ENCODE peak calls at places on chromosomes 7 and 10, in six cellular contexts. T is G401, U is NCI-H1092 treated with DMSO at 0.1 percent for 48 hours, K is psoas muscle, H is neural crest cell, Y is mesenchymal stem cell. N is an unnamed sample.

GRCh38 chr7:54201501-54201900 is 340.7 kb upstream of the VSTM2A start:
- DNase-seq in T (no peak), U (no peak), K (no peak), H (no peak), Y (no peak), N (no peak)

GRCh38 chr7:116843373-116843772 is 19.0 kb upstream of the CAPZA2 start:
- DNase-seq in T (no peak), U (no peak), K (no peak), H (no peak), Y (no peak), N (no peak)

GRCh38 chr10:100520811-100521210 is 1.1 kb upstream of the SEC31B start:
- DNase-seq in T (no peak), U (no peak), K (no peak), H (no peak), Y (peak), N (no peak)

GRCh38 chr10:46255696-46256355 is 31.0 kb upstream of the ANTXRL start:
- DNase-seq in T (peak), U (peak), K (peak), H (peak), Y (peak), N (peak)

GRCh38 chr10:36393800-36394199 is 731.6 kb upstream of the ANKRD30A start:
- DNase-seq in T (no peak), U (no peak), K (no peak), H (no peak), Y (peak), N (no peak)

GRCh38 chr7:27200761-27201230 is 905 bp upstream of the HOXA13 start:
- DNase-seq in T (no peak), U (no peak), K (no peak), H (no peak), Y (peak), N (no peak)

GRCh38 chr7:29457565-29457971 is 106.1 kb upstream of the PRR15 start:
- DNase-seq in T (no peak), U (no peak), K (no peak), H (no peak), Y (peak), N (no peak)

GRCh38 chr7:140391634-140392033 is 6.7 kb downstream of the SLC37A3 start:
- DNase-seq in T (no peak), U (no peak), K (no peak), H (no peak), Y (no peak), N (no peak)

GRCh38 chr7:24981544-24981951 is 1.6 kb upstream of the OSBPL3 start:
- DNase-seq in T (no peak), U (peak), K (peak), H (peak), Y (peak), N (peak)

GRCh38 chr10:11023009-11023408 is 5.3 kb downstream of the CELF2 start:
- DNase-seq in T (no peak), U (no peak), K (no peak), H (no peak), Y (no peak), N (no peak)

GRCh38 chr10:99777918-99778716 is 4.3 kb upstream of the ABCC2 start:
- DNase-seq in T (no peak), U (no peak), K (no peak), H (no peak), Y (peak), N (no peak)

GRCh38 chr10:23448802-23449570 is 10.1 kb downstream of the OTUD1 start:
- DNase-seq in T (no peak), U (no peak), K (no peak), H (no peak), Y (peak), N (peak)

GRCh38 chr7:139916717-139917395 is 87.8 kb downstream of the TBXAS1 start:
- DNase-seq in T (no peak), U (no peak), K (no peak), H (no peak), Y (no peak), N (no peak)

GRCh38 chr10:86569335-86569734 is 47.7 kb upstream of the WAPL start:
- DNase-seq in T (no peak), U (no peak), K (no peak), H (no peak), Y (no peak), N (no peak)

GRCh38 chr10:100677290-100677945 is 68.0 kb upstream of the PAX2 start:
- DNase-seq in T (no peak), U (no peak), K (no peak), H (no peak), Y (no peak), N (no peak)

GRCh38 chr10:55629792-55630490 is 731.1 kb downstream of the ZWINT start:
- DNase-seq in T (no peak), U (no peak), K (no peak), H (peak), Y (peak), N (no peak)

GRCh38 chr10:79079074-79079397 is 10.3 kb downstream of the ZMIZ1 start:
- DNase-seq in T (no peak), U (no peak), K (no peak), H (no peak), Y (peak), N (no peak)

GRCh38 chr10:53463539-53463938 is 691.0 kb upstream of the MBL2 start:
- DNase-seq in T (no peak), U (no peak), K (no peak), H (no peak), Y (no peak), N (no peak)

GRCh38 chr7:55132890-55133551 is 114.2 kb downstream of the EGFR start:
- DNase-seq in T (no peak), U (no peak), K (no peak), H (no peak), Y (peak), N (no peak)

GRCh38 chr7:55533050-55533728 is 39.1 kb downstream of the VOPP1 start:
- DNase-seq in T (no peak), U (no peak), K (no peak), H (no peak), Y (peak), N (peak)

GRCh38 chr7:83782628-83783027 is 133.7 kb upstream of the SEMA3E start:
- DNase-seq in T (no peak), U (no peak), K (no peak), H (no peak), Y (peak), N (no peak)

GRCh38 chr7:130971297-130971696 is 237.3 kb upstream of the KLF14 start:
- DNase-seq in T (no peak), U (no peak), K (no peak), H (no peak), Y (no peak), N (no peak)

GRCh38 chr10:36494386-36494785 is 631.0 kb upstream of the ANKRD30A start:
- DNase-seq in T (no peak), U (no peak), K (no peak), H (no peak), Y (peak), N (no peak)

GRCh38 chr10:130079614-130080460 is 30.8 kb downstream of the C10orf143 start:
- DNase-seq in T (no peak), U (no peak), K (no peak), H (no peak), Y (no peak), N (no peak)

GRCh38 chr10:13924020-13924725 is 337.4 kb downstream of the PRPF18 start:
- DNase-seq in T (no peak), U (no peak), K (no peak), H (no peak), Y (peak), N (no peak)

GRCh38 chr7:101161692-101162461 is 3.5 kb downstream of the VGF start:
- DNase-seq in T (no peak), U (no peak), K (no peak), H (no peak), Y (no peak), N (no peak)

GRCh38 chr10:34776090-34776690 is 38.9 kb downstream of the PARD3 start:
- DNase-seq in T (no peak), U (no peak), K (no peak), H (no peak), Y (peak), N (no peak)

GRCh38 chr7:152081088-152081487 is 55.6 kb downstream of the GALNT11 start:
- DNase-seq in T (no peak), U (no peak), K (no peak), H (no peak), Y (no peak), N (no peak)

GRCh38 chr7:92343719-92344118 is 97.9 kb downstream of the ANKIB1 start:
- DNase-seq in T (no peak), U (no peak), K (no peak), H (no peak), Y (no peak), N (no peak)

GRCh38 chr10:131722525-131723264 is 178.1 kb upstream of the PPP2R2D start:
- DNase-seq in T (no peak), U (no peak), K (no peak), H (no peak), Y (no peak), N (no peak)

GRCh38 chr7:22387583-22387982 is 30.6 kb upstream of the RAPGEF5 start:
- DNase-seq in T (peak), U (no peak), K (no peak), H (no peak), Y (no peak), N (no peak)

GRCh38 chr7:149882264-149883048 is 8.7 kb downstream of the ATP6V0E2 start:
- DNase-seq in T (peak), U (no peak), K (no peak), H (no peak), Y (no peak), N (no peak)

GRCh38 chr7:96933067-96933645 is 72.2 kb upstream of the DLX6 start:
- DNase-seq in T (no peak), U (no peak), K (no peak), H (no peak), Y (no peak), N (no peak)

N was measured in CD8-positive, alpha-beta memory T cell.